ENCODE peak calls at places on chromosomes 3 and 15, in five cellular contexts. One of them, this sample, is unnamed.

GRCh38 chr15:86231864-86232801 is 152.5 kb downstream of the AGBL1 start:
- DNase-seq in GM23248: peak
- DNase-seq in neuronal stem cell: peak
- DNase-seq in fibroblast of lung: peak
- DNase-seq in uterus: no peak
- DNase-seq in this sample: no peak

GRCh38 chr15:78739206-78739605 is 72.1 kb downstream of the ADAMTS7 start:
- DNase-seq in fibroblast of lung: no peak
- DNase-seq in neuronal stem cell: no peak
- DNase-seq in GM23248: no peak
- DNase-seq in uterus: no peak
- DNase-seq in this sample: no peak

GRCh38 chr3:71585891-71586809 is 2.6 kb upstream of the FOXP1 start:
- DNase-seq in GM23248: peak
- DNase-seq in fibroblast of lung: peak
- DNase-seq in uterus: peak
- DNase-seq in neuronal stem cell: no peak
- DNase-seq in this sample: no peak

GRCh38 chr3:152183473-152183872 is 85.3 kb upstream of the MBNL1 start:
- DNase-seq in GM23248: no peak
- DNase-seq in fibroblast of lung: peak
- DNase-seq in uterus: peak
- DNase-seq in neuronal stem cell: peak
- DNase-seq in this sample: no peak

GRCh38 chr3:125602752-125603649 is 7.7 kb upstream of the OSBPL11 start:
- DNase-seq in neuronal stem cell: no peak
- DNase-seq in GM23248: peak
- DNase-seq in fibroblast of lung: peak
- DNase-seq in uterus: no peak
- DNase-seq in this sample: no peak

GRCh38 chr3:27467545-27467944 is 16.6 kb downstream of the SLC4A7 start:
- DNase-seq in neuronal stem cell: no peak
- DNase-seq in uterus: no peak
- DNase-seq in fibroblast of lung: peak
- DNase-seq in GM23248: peak
- DNase-seq in this sample: peak

GRCh38 chr3:194512895-194513601 is 26.2 kb upstream of the ATP13A3 start:
- DNase-seq in uterus: no peak
- DNase-seq in fibroblast of lung: no peak
- DNase-seq in neuronal stem cell: no peak
- DNase-seq in GM23248: no peak
- DNase-seq in this sample: no peak

GRCh38 chr3:187567026-187567425 is 103.2 kb downstream of the SST start:
- DNase-seq in fibroblast of lung: no peak
- DNase-seq in neuronal stem cell: no peak
- DNase-seq in uterus: no peak
- DNase-seq in GM23248: peak
- DNase-seq in this sample: no peak

GRCh38 chr3:127424766-127425504 is 137.1 kb upstream of the PRR20G start:
- DNase-seq in uterus: peak
- DNase-seq in fibroblast of lung: no peak
- DNase-seq in neuronal stem cell: no peak
- DNase-seq in GM23248: no peak
- DNase-seq in this sample: no peak

GRCh38 chr3:157753753-157754152 is 250.5 kb upstream of the VEPH1 start:
- DNase-seq in neuronal stem cell: no peak
- DNase-seq in uterus: no peak
- DNase-seq in GM23248: no peak
- DNase-seq in fibroblast of lung: no peak
- DNase-seq in this sample: no peak

GRCh38 chr3:123299581-123299980 is 97.8 kb downstream of the SEC22A start:
- DNase-seq in neuronal stem cell: no peak
- DNase-seq in fibroblast of lung: no peak
- DNase-seq in GM23248: no peak
- DNase-seq in uterus: no peak
- DNase-seq in this sample: no peak

GRCh38 chr3:127799476-127800222 is 22.7 kb downstream of the MGLL start:
- DNase-seq in GM23248: peak
- DNase-seq in uterus: no peak
- DNase-seq in fibroblast of lung: peak
- DNase-seq in neuronal stem cell: no peak
- DNase-seq in this sample: no peak

GRCh38 chr15:77734306-77734705 is 101.6 kb upstream of the LINGO1 start:
- DNase-seq in GM23248: no peak
- DNase-seq in uterus: no peak
- DNase-seq in neuronal stem cell: no peak
- DNase-seq in fibroblast of lung: no peak
- DNase-seq in this sample: no peak

GRCh38 chr15:92974183-92974915 is 74.2 kb downstream of the CHD2 start:
- DNase-seq in neuronal stem cell: no peak
- DNase-seq in GM23248: no peak
- DNase-seq in fibroblast of lung: no peak
- DNase-seq in uterus: no peak
- DNase-seq in this sample: no peak

GRCh38 chr3:139222100-139222657 is 121.6 kb upstream of the MRPS22 start:
- DNase-seq in fibroblast of lung: no peak
- DNase-seq in neuronal stem cell: no peak
- DNase-seq in GM23248: no peak
- DNase-seq in uterus: no peak
- DNase-seq in this sample: no peak

GRCh38 chr3:187616307-187616939 is 53.8 kb downstream of the SST start:
- DNase-seq in neuronal stem cell: peak
- DNase-seq in uterus: peak
- DNase-seq in fibroblast of lung: peak
- DNase-seq in GM23248: peak
- DNase-seq in this sample: peak

GRCh38 chr3:112579697-112580096 is 17.9 kb downstream of the SLC35A5 start:
- DNase-seq in GM23248: peak
- DNase-seq in fibroblast of lung: peak
- DNase-seq in uterus: no peak
- DNase-seq in neuronal stem cell: no peak
- DNase-seq in this sample: no peak

GRCh38 chr3:88954853-88955252 is 152.6 kb upstream of the EPHA3 start:
- DNase-seq in fibroblast of lung: no peak
- DNase-seq in GM23248: no peak
- DNase-seq in neuronal stem cell: no peak
- DNase-seq in uterus: no peak
- DNase-seq in this sample: no peak

GRCh38 chr15:78716651-78717050 is 75.6 kb upstream of the CHRNB4 start:
- DNase-seq in fibroblast of lung: no peak
- DNase-seq in GM23248: peak
- DNase-seq in uterus: no peak
- DNase-seq in neuronal stem cell: no peak
- DNase-seq in this sample: no peak

GRCh38 chr15:90219421-90220141 is 14.2 kb downstream of the CIB1 start:
- DNase-seq in fibroblast of lung: no peak
- DNase-seq in GM23248: peak
- DNase-seq in neuronal stem cell: peak
- DNase-seq in uterus: no peak
- DNase-seq in this sample: no peak

GRCh38 chr3:107669669-107670068 is 146.9 kb downstream of the BBX start:
- DNase-seq in GM23248: peak
- DNase-seq in neuronal stem cell: no peak
- DNase-seq in uterus: no peak
- DNase-seq in fibroblast of lung: no peak
- DNase-seq in this sample: no peak

GRCh38 chr15:67601008-67601620 is 58.6 kb downstream of the MAP2K5 start:
- DNase-seq in fibroblast of lung: peak
- DNase-seq in neuronal stem cell: no peak
- DNase-seq in GM23248: no peak
- DNase-seq in uterus: no peak
- DNase-seq in this sample: no peak

GRCh38 chr3:70974752-70975151 is 608.8 kb downstream of the FOXP1 start:
- DNase-seq in fibroblast of lung: peak
- DNase-seq in uterus: no peak
- DNase-seq in neuronal stem cell: no peak
- DNase-seq in GM23248: no peak
- DNase-seq in this sample: no peak

GRCh38 chr15:50687302-50687902 is 805 bp upstream of the TRPM7 start:
- DNase-seq in neuronal stem cell: no peak
- DNase-seq in uterus: no peak
- DNase-seq in GM23248: no peak
- DNase-seq in fibroblast of lung: no peak
- DNase-seq in this sample: no peak

GRCh38 chr3:12405432-12406272 is 78.6 kb upstream of the TSEN2 start:
- DNase-seq in neuronal stem cell: no peak
- DNase-seq in uterus: peak
- DNase-seq in GM23248: peak
- DNase-seq in fibroblast of lung: peak
- DNase-seq in this sample: no peak

GRCh38 chr3:49133226-49133951 is 539 bp upstream of the LAMB2 start:
- DNase-seq in uterus: peak
- DNase-seq in fibroblast of lung: peak
- DNase-seq in neuronal stem cell: peak
- DNase-seq in GM23248: peak
- DNase-seq in this sample: peak

GRCh38 chr3:151964768-151965167 is 91.3 kb downstream of the SUCNR1 start:
- DNase-seq in uterus: no peak
- DNase-seq in fibroblast of lung: no peak
- DNase-seq in neuronal stem cell: no peak
- DNase-seq in GM23248: no peak
- DNase-seq in this sample: no peak

GRCh38 chr3:31934018-31934417 is 47.0 kb downstream of the OSBPL10 start:
- DNase-seq in neuronal stem cell: no peak
- DNase-seq in uterus: no peak
- DNase-seq in fibroblast of lung: no peak
- DNase-seq in GM23248: no peak
- DNase-seq in this sample: no peak

GRCh38 chr3:149575213-149575961 is 82.4 kb downstream of the WWTR1 start:
- DNase-seq in fibroblast of lung: peak
- DNase-seq in uterus: peak
- DNase-seq in GM23248: peak
- DNase-seq in neuronal stem cell: no peak
- DNase-seq in this sample: peak

GRCh38 chr3:148158210-148158609 is 539.5 kb upstream of the AGTR1 start:
- DNase-seq in GM23248: peak
- DNase-seq in uterus: no peak
- DNase-seq in fibroblast of lung: peak
- DNase-seq in neuronal stem cell: no peak
- DNase-seq in this sample: peak

GRCh38 chr3:183328164-183328563 is 75.1 kb downstream of the B3GNT5 start:
- DNase-seq in fibroblast of lung: no peak
- DNase-seq in neuronal stem cell: no peak
- DNase-seq in GM23248: peak
- DNase-seq in uterus: no peak
- DNase-seq in this sample: no peak

GRCh38 chr3:140244893-140245292 is 309.9 kb downstream of the CLSTN2 start:
- DNase-seq in GM23248: no peak
- DNase-seq in fibroblast of lung: no peak
- DNase-seq in uterus: no peak
- DNase-seq in neuronal stem cell: no peak
- DNase-seq in this sample: no peak

GRCh38 chr3:113532698-113533533 is 561 bp downstream of the SIDT1 start:
- DNase-seq in GM23248: peak
- DNase-seq in fibroblast of lung: no peak
- DNase-seq in neuronal stem cell: peak
- DNase-seq in uterus: no peak
- DNase-seq in this sample: no peak

GRCh38 chr3:16388850-16389411 is 123.9 kb downstream of the OXNAD1 start:
- DNase-seq in fibroblast of lung: peak
- DNase-seq in neuronal stem cell: no peak
- DNase-seq in uterus: no peak
- DNase-seq in GM23248: peak
- DNase-seq in this sample: peak

DNA sequence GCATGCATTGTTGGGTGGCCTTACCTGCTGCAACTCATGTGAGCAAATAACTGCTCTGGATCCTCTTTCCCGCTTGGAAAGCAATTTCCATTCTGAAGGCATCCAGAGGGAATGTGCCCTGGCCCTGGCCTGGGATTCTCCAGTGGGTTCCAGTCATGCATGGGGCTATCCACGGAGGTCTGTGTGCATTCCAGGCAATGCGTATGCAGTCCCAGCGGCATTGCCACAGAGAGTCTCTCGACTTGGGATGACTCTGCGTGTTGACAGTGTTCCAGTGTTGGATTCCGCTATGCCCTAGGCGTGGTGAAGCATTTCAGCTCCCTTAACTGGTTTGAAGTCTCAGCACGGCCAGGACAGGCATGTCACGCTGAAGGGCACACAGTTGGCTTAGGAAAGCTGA is 113.9 kb downstream of the SNRPN start:
- DNase-seq in uterus: no peak
- DNase-seq in GM23248: no peak
- DNase-seq in neuronal stem cell: no peak
- DNase-seq in fibroblast of lung: no peak
- DNase-seq in this sample: no peak
- H3K4me3 ChIP-seq in uterus: no peak
- H3K4me3 ChIP-seq in GM23248: no peak
- H3K4me3 ChIP-seq in neuronal stem cell: peak
- H3K4me3 ChIP-seq in fibroblast of lung: no peak
- H3K4me3 ChIP-seq in this sample: no peak

GRCh38 chr3:120098710-120099109 is 4.5 kb upstream of the GSK3B start:
- DNase-seq in fibroblast of lung: no peak
- DNase-seq in neuronal stem cell: no peak
- DNase-seq in GM23248: no peak
- DNase-seq in uterus: no peak
- DNase-seq in this sample: no peak
- H3K4me3 ChIP-seq in fibroblast of lung: no peak
- H3K4me3 ChIP-seq in neuronal stem cell: no peak
- H3K4me3 ChIP-seq in GM23248: no peak
- H3K4me3 ChIP-seq in uterus: no peak
- H3K4me3 ChIP-seq in this sample: no peak

GRCh38 chr3:58568572-58569286 is 8.5 kb downstream of the FAM107A start:
- DNase-seq in fibroblast of lung: peak
- DNase-seq in neuronal stem cell: peak
- DNase-seq in GM23248: peak
- DNase-seq in uterus: peak
- DNase-seq in this sample: peak
- H3K4me3 ChIP-seq in fibroblast of lung: no peak
- H3K4me3 ChIP-seq in neuronal stem cell: no peak
- H3K4me3 ChIP-seq in GM23248: no peak
- H3K4me3 ChIP-seq in uterus: no peak
- H3K4me3 ChIP-seq in this sample: no peak

GRCh38 chr15:55649058-55649423 is 60.9 kb upstream of the PYGO1 start:
- DNase-seq in neuronal stem cell: no peak
- DNase-seq in GM23248: peak
- DNase-seq in fibroblast of lung: peak
- DNase-seq in uterus: no peak
- DNase-seq in this sample: peak

GRCh38 chr15:55654541-55654940 is 66.4 kb upstream of the PYGO1 start:
- DNase-seq in uterus: no peak
- DNase-seq in GM23248: no peak
- DNase-seq in neuronal stem cell: no peak
- DNase-seq in fibroblast of lung: peak
- DNase-seq in this sample: no peak

GRCh38 chr15:55652909-55653495 is 64.9 kb upstream of the PYGO1 start:
- DNase-seq in fibroblast of lung: no peak
- DNase-seq in neuronal stem cell: peak
- DNase-seq in uterus: no peak
- DNase-seq in GM23248: no peak
- DNase-seq in this sample: no peak

DNA sequence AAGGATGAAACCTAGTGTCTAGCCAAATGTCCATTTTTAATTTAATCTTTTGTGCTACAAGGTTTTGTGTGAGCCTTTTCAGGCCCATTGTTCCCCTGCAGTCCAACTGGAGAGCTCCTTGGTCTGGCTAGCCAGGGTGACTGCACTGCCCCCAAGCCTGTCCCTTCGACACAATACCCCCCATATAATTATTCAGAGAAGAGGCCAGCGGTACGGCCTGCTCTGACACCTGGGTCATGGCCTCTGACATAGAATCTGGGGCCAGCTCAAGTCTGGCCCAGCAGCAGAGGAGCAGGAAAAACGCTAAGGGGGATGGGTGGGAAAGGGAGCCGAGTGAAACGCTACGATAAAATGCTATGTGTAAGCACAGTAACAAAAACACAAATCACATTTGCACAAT is 64.2 kb upstream of the PYGO1 start:
- DNase-seq in GM23248: no peak
- DNase-seq in fibroblast of lung: no peak
- DNase-seq in neuronal stem cell: peak
- DNase-seq in uterus: no peak
- DNase-seq in this sample: no peak
- H3K4me3 ChIP-seq in GM23248: no peak
- H3K4me3 ChIP-seq in fibroblast of lung: no peak
- H3K4me3 ChIP-seq in neuronal stem cell: no peak
- H3K4me3 ChIP-seq in uterus: no peak
- H3K4me3 ChIP-seq in this sample: no peak